ENCODE peak calls at places on chromosomes 12 and 14, in seven cellular contexts. J, T, W, F, L, C and G are unnamed samples.

GRCh38 chr14:35088514-35088913 is 33.3 kb downstream of the PPP2R3C start:
- DNase-seq in T (no peak), W (no peak), F (no peak), C (no peak), J (no peak), L (no peak), G (no peak)

GRCh38 chr14:55645148-55645547 is 65.1 kb downstream of the KTN1 start:
- DNase-seq in W (no peak), J (no peak), C (no peak), L (no peak), F (no peak), T (no peak), G (no peak)

GRCh38 chr14:71438684-71439083 is 493.5 kb upstream of the RGS6 start:
- DNase-seq in T (peak), L (no peak), W (no peak), J (no peak), F (peak), C (no peak), G (no peak)

GRCh38 chr12:45192041-45192695 is 23.7 kb upstream of the ANO6 start:
- DNase-seq in T (peak), J (no peak), L (no peak), W (no peak), C (no peak), F (no peak), G (peak)

GRCh38 chr14:74955229-74955999 is at the start of gene PGF:
- DNase-seq in F (peak), L (peak), W (no peak), C (no peak), J (no peak), T (peak), G (peak)

GRCh38 chr12:56601503-56601902 is 28.6 kb downstream of the BAZ2A start:
- DNase-seq in L (no peak), F (no peak), C (no peak), W (no peak), T (peak), J (no peak), G (no peak)

GRCh38 chr12:106342397-106343212 is 14.9 kb upstream of the POLR3B start:
- DNase-seq in W (no peak), F (no peak), L (peak), J (peak), C (no peak), T (peak), G (peak)

GRCh38 chr12:18861287-18861858 is 123.5 kb downstream of the CAPZA3 start:
- DNase-seq in J (no peak), C (no peak), F (no peak), T (peak), L (no peak), W (no peak), G (peak)

GRCh38 chr12:68175566-68176033 is 16.1 kb upstream of the IFNG start:
- DNase-seq in F (no peak), C (peak), W (peak), L (no peak), T (no peak), J (no peak), G (no peak)

GRCh38 chr12:19674437-19674836 is 235.1 kb downstream of the AEBP2 start:
- DNase-seq in T (no peak), L (no peak), C (no peak), W (no peak), J (no peak), F (no peak), G (no peak)

GRCh38 chr14:55118761-55119160 is 10.3 kb upstream of the LGALS3 start:
- DNase-seq in W (no peak), C (no peak), L (no peak), T (no peak), F (no peak), J (no peak), G (no peak)

GRCh38 chr12:124651508-124652273 is 84.3 kb upstream of the NCOR2 start:
- DNase-seq in J (no peak), F (no peak), T (no peak), C (no peak), W (no peak), L (no peak), G (no peak)

GRCh38 chr14:68374682-68375081 is 418.2 kb downstream of the ZFP36L1 start:
- DNase-seq in L (no peak), J (no peak), W (no peak), F (peak), T (no peak), C (no peak), G (no peak)

GRCh38 chr14:99188721-99189120 is 83.3 kb downstream of the BCL11B start:
- DNase-seq in J (no peak), T (no peak), W (no peak), L (no peak), C (no peak), F (no peak), G (no peak)

GRCh38 chr12:126784328-126784921 is 1482.5 kb upstream of the TMEM132C start:
- DNase-seq in J (no peak), C (no peak), T (peak), L (no peak), F (no peak), W (no peak), G (peak)

GRCh38 chr14:79947440-79947839 is 263.9 kb downstream of the DIO2 start:
- DNase-seq in L (no peak), W (no peak), J (no peak), T (no peak), F (no peak), C (no peak), G (no peak)

GRCh38 chr12:1662761-1663439 is 28.0 kb upstream of the ADIPOR2 start:
- DNase-seq in T (peak), L (no peak), C (no peak), W (no peak), J (no peak), F (peak), G (peak)

GRCh38 chr12:93742086-93742934 is 65.1 kb downstream of the CRADD start:
- DNase-seq in T (peak), L (peak), F (peak), J (no peak), C (peak), W (no peak), G (peak)

GRCh38 chr12:57694459-57695019 is 607 bp downstream of the OS9 start:
- DNase-seq in J (no peak), T (peak), C (no peak), W (no peak), L (no peak), F (peak), G (peak)

GRCh38 chr14:33210304-33210703 is 271.6 kb downstream of the NPAS3 start:
- DNase-seq in L (no peak), T (peak), J (no peak), W (no peak), F (no peak), C (no peak), G (peak)

GRCh38 chr12:66203820-66204219 is 14.8 kb downstream of the IRAK3 start:
- DNase-seq in T (no peak), L (no peak), C (no peak), W (no peak), F (no peak), J (no peak), G (peak)

GRCh38 chr12:104494137-104494815 is 37.5 kb downstream of the CHST11 start:
- DNase-seq in L (no peak), F (no peak), W (peak), T (peak), C (no peak), J (no peak), G (no peak)

GRCh38 chr12:57890191-57891120 is 43.9 kb upstream of the CTDSP2 start:
- DNase-seq in F (no peak), W (no peak), J (no peak), C (no peak), L (no peak), T (peak), G (peak)

GRCh38 chr14:23984891-23985607 is 3.7 kb upstream of the DHRS4L2 start:
- DNase-seq in W (no peak), J (peak), T (peak), L (no peak), F (no peak), C (no peak), G (peak)

GRCh38 chr12:27838543-27838942 is 58.5 kb upstream of the MANSC4 start:
- DNase-seq in J (no peak), F (no peak), C (no peak), W (no peak), T (no peak), L (no peak), G (no peak)

GRCh38 chr12:66768293-66768692 is 89.4 kb upstream of the GRIP1 start:
- DNase-seq in W (no peak), C (no peak), J (no peak), T (no peak), F (no peak), L (no peak), G (no peak)

GRCh38 chr14:90072350-90072749 is 10.6 kb downstream of the KCNK13 start:
- DNase-seq in L (no peak), F (no peak), C (no peak), J (no peak), W (no peak), T (no peak), G (no peak)

GRCh38 chr12:42070056-42070455 is 74.6 kb downstream of the GXYLT1 start:
- DNase-seq in C (no peak), T (peak), L (no peak), J (no peak), F (no peak), W (no peak), G (no peak)

GRCh38 chr12:6451348-6452244 is at the start of gene TAPBPL:
- DNase-seq in L (peak), F (peak), C (peak), T (peak), J (peak), W (peak), G (peak)

GRCh38 chr14:105419305-105420091 is at the start of gene MTA1:
- DNase-seq in C (no peak), L (peak), W (peak), T (peak), J (no peak), F (peak), G (peak)

GRCh38 chr12:89327477-89328094 is 24.7 kb downstream of the DUSP6 start:
- DNase-seq in C (no peak), J (no peak), F (no peak), W (no peak), L (no peak), T (no peak), G (no peak)

GRCh38 chr12:74889563-74890236 is 319.9 kb downstream of the KCNC2 start:
- DNase-seq in C (no peak), J (no peak), F (no peak), T (peak), L (no peak), W (no peak), G (peak)

GRCh38 chr12:77433799-77434198 is 368.4 kb upstream of the E2F7 start:
- DNase-seq in W (no peak), J (peak), C (no peak), T (peak), L (no peak), F (no peak), G (no peak)